ENCODE peak calls at places on chromosomes 6 and 20, in nine cellular contexts. L is glutamatergic neuron, K is Panc1, S is adrenal gland, D is right atrium auricular region, J is lower lobe of right lung, U is RWPE1, Q is fibroblast of mammary gland, P is neural crest cell. R is an unnamed sample.

GRCh38 chr6:154166140-154166539 is 127.1 kb downstream of the OPRM1 start:
- DNase-seq in K (no peak), P (no peak), J (peak; percentile 44), D (no peak), S (no peak), L (no peak), Q (no peak), U (no peak), R (no peak)

GRCh38 chr6:30832864-30833263 is 51.5 kb upstream of the DDR1 start:
- DNase-seq in D (no peak), J (no peak), Q (no peak), U (no peak), P (no peak), L (no peak), K (no peak), S (no peak), R (no peak)

GRCh38 chr20:6665161-6665560 is 102.3 kb upstream of the BMP2 start:
- DNase-seq in J (no peak), D (no peak), L (no peak), U (no peak), K (no peak), Q (no peak), P (no peak), S (no peak), R (no peak)

GRCh38 chr6:56363796-56364195 is 116.4 kb upstream of the COL21A1 start:
- DNase-seq in P (no peak), Q (no peak), D (no peak), U (no peak), J (no peak), K (no peak), S (no peak), L (no peak), R (no peak)

GRCh38 chr6:28876702-28877101 is 47.1 kb downstream of the TRIM27 start:
- DNase-seq in L (no peak), D (no peak), Q (no peak), K (no peak), P (no peak), S (no peak), U (no peak), J (no peak), R (no peak)

GRCh38 chr20:61170921-61171320 is 81.1 kb upstream of the CDH4 start:
- DNase-seq in P (no peak), Q (no peak), J (no peak), D (no peak), L (no peak), U (no peak), S (no peak), K (no peak), R (no peak)

GRCh38 chr6:130420911-130421310 is 55.1 kb downstream of the TMEM200A start:
- DNase-seq in S (no peak), P (no peak), Q (no peak), U (no peak), D (no peak), L (no peak), K (no peak), J (no peak), R (no peak)

GRCh38 chr6:51350308-51350904 is 531.7 kb downstream of the TFAP2B start:
- DNase-seq in Q (peak; percentile 12), J (no peak), S (no peak), K (no peak), L (no peak), D (no peak), P (no peak), U (peak; percentile 10), R (no peak)

GRCh38 chr6:142872376-142872775 is 72.6 kb downstream of the HIVEP2 start:
- DNase-seq in L (no peak), Q (peak; percentile 59), S (no peak), K (no peak), J (no peak), P (no peak), D (no peak), U (no peak), R (no peak)

GRCh38 chr20:50870572-50871161 is 60.6 kb downstream of the ADNP start:
- DNase-seq in J (no peak), S (no peak), L (peak; percentile 64), D (no peak), K (no peak), P (peak; percentile 40), U (no peak), Q (no peak), R (no peak)

GRCh38 chr6:2768696-2769095 is 3.5 kb downstream of the WRNIP1 start:
- DNase-seq in L (no peak), Q (no peak), U (no peak), J (no peak), D (no peak), S (no peak), P (no peak), K (no peak), R (no peak)

GRCh38 chr6:11586574-11586973 is 49.0 kb downstream of the TMEM170B start:
- DNase-seq in U (no peak), D (peak; percentile 57), P (no peak), J (no peak), L (no peak), K (no peak), Q (peak; percentile 54), S (no peak), R (no peak)

GRCh38 chr6:16243055-16243454 is 4.7 kb downstream of the GMPR start:
- DNase-seq in Q (peak; percentile 82), U (peak; percentile 79), P (no peak), K (no peak), D (no peak), S (no peak), L (no peak), J (no peak), R (no peak)

GRCh38 chr6:116326392-116326717 is 44.4 kb upstream of the DSE start:
- DNase-seq in J (no peak), U (no peak), L (no peak), D (no peak), S (no peak), Q (no peak), P (no peak), K (no peak), R (no peak)

GRCh38 chr20:37968726-37969401 is 64.4 kb downstream of the TTI1 start:
- DNase-seq in P (no peak), U (no peak), L (no peak), D (peak; percentile 13), K (no peak), S (no peak), J (no peak), Q (peak; percentile 11), R (no peak)

GRCh38 chr20:10706460-10706811 is 32.6 kb upstream of the JAG1 start:
- DNase-seq in D (no peak), U (no peak), S (no peak), K (no peak), L (no peak), P (no peak), J (no peak), Q (no peak), R (no peak)

GRCh38 chr20:10699941-10700340 is 26.1 kb upstream of the JAG1 start:
- DNase-seq in P (no peak), L (no peak), S (no peak), J (no peak), D (no peak), Q (no peak), K (no peak), U (no peak), R (no peak)

GRCh38 chr20:10705801-10706459 is 32.1 kb upstream of the JAG1 start:
- DNase-seq in P (no peak), U (peak; percentile 94), J (no peak), L (no peak), K (peak; percentile 86), D (no peak), S (no peak), Q (no peak), R (no peak)

GRCh38 chr20:10699506-10699905 is 25.7 kb upstream of the JAG1 start:
- DNase-seq in Q (no peak), D (no peak), P (no peak), S (no peak), K (no peak), L (no peak), U (no peak), J (no peak), R (no peak)

DNA sequence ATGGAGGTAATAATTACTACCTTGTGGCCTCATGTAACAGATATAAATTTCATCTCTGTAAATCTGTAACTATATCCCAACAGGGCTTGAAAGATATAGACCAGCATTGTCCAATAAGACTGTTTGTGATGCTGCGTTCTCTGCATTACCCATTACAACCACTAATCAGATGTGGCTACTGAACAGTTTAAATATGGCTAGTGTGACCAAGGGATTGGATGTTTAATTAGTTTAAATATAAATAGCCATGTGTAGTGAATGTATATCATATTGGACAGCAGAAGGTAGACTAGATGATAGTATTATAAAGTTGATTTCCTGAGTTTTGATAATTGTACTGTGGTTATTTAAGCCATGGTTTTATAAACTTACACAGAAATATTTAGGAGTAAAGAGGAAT is 27.8 kb upstream of the JAG1 start:
- DNase-seq in U (no peak), J (no peak), K (no peak), D (no peak), Q (no peak), L (no peak), S (no peak), P (no peak), R (no peak)
- TF ChIP-seq CTCF in U (no peak), J (no peak), K (no peak), D (no peak), Q (no peak), L (peak; percentile 44), S (no peak), P (peak; percentile 44), R (no peak)

DNA sequence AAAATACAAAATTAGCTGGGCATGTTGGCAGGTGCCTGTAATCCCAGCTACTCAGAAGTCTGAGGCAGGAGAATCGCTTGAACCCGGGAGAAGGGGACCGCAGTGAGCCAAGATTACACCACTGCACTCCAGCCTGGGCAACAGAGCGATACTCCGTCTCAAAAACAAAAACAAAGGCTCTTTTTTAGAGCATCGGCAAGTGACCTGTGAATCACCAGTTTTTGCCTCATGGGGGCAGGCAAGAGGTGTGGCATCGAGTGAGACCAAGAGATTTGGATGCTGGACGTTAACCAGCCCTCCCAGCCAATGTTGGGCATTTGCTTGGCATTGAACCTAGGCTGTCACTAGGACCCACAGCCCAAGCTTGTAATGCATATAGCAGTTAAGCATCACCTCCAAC is 14.6 kb upstream of the CDK5RAP1 start:
- DNase-seq in K (no peak), Q (peak; percentile 55), J (no peak), D (peak; percentile 68), U (no peak), P (peak; percentile 26), L (peak; percentile 53), S (peak; percentile 55), R (no peak)
- TF ChIP-seq CTCF in K (no peak), Q (peak; percentile 53), J (peak; percentile 35), D (peak; percentile 61), U (no peak), P (peak; percentile 65), L (peak; percentile 58), S (peak; percentile 59), R (no peak)

DNA sequence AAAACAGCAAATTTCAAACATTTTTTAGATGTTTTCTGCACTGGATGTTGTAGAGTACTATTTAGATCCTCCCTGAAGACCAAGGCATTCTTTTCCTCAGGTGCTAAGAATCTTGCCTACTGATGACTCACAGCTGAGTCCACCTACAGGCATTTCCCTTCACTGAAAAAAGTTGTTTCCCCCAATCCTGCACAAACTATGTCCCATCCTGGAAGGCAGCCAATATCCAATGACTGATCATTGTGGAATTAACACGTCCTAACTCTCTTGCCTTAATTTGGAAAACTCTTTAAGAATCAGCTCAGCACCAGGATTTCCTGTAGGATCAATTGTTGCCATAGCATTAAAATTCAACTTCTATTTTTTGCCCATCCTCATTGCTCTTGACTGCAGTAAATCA is 268.4 kb upstream of the IRAK1BP1 start:
- DNase-seq in P (no peak), U (peak; percentile 85), D (no peak), Q (peak; percentile 92), K (peak; percentile 69), L (no peak), S (no peak), J (no peak), R (no peak)
- TF ChIP-seq CTCF in P (no peak), U (no peak), D (no peak), Q (no peak), K (no peak), L (no peak), S (no peak), J (no peak), R (no peak)

GRCh38 chr20:58213112-58213511 is 15.3 kb downstream of the ANKRD60 start:
- DNase-seq in K (no peak), L (no peak), Q (no peak), P (no peak), U (no peak), S (no peak), J (no peak), D (no peak), R (no peak)
- TF ChIP-seq CTCF in K (no peak), L (no peak), Q (no peak), P (no peak), U (no peak), S (no peak), J (no peak), D (no peak), R (no peak)

R was measured in omental fat pad.